ENCODE peak calls at places on chromosomes 4 and X, in seven cellular contexts. R is CD4-positive, CD25-positive, alpha-beta regulatory T cell; S is fibroblast of villous mesenchyme; Y is right atrium auricular region; C is neuronal stem cell; K is transverse colon; Q is sigmoid colon. P is an unnamed sample.

GRCh38 chr4:122669911-122670738 is 49.3 kb upstream of the IL21 start:
- DNase-seq in R (no peak), S (no peak), Y (no peak), C (no peak), K (no peak), Q (no peak), P (peak)

GRCh38 chr4:43014266-43014665 is 121.8 kb downstream of the GRXCR1 start:
- DNase-seq in R (no peak), S (no peak), Y (no peak), C (no peak), K (no peak), Q (no peak), P (no peak)

GRCh38 chr4:127256500-127256899 is 376.3 kb upstream of the INTU start:
- DNase-seq in R (no peak), S (no peak), Y (no peak), C (no peak), K (no peak), Q (no peak), P (no peak)

GRCh38 chr4:95898226-95898625 is 58.3 kb downstream of the PDHA2 start:
- DNase-seq in R (no peak), S (no peak), Y (no peak), C (no peak), K (no peak), Q (no peak), P (no peak)

GRCh38 chrX:38774249-38774648 is 27.0 kb upstream of the MID1IP1 start:
- DNase-seq in R (no peak), S (no peak), Y (no peak), C (no peak), K (no peak), Q (no peak), P (no peak)

GRCh38 chrX:150771116-150771515 is 77.9 kb downstream of the MTMR1 start:
- DNase-seq in R (no peak), S (no peak), Y (no peak), C (no peak), K (no peak), Q (no peak), P (peak)

GRCh38 chr4:122453384-122454000 is 3.0 kb downstream of the IL2 start:
- DNase-seq in R (no peak), S (no peak), Y (no peak), C (no peak), K (no peak), Q (no peak), P (no peak)

GRCh38 chr4:56414135-56414675 is 21.2 kb downstream of the PPAT start:
- DNase-seq in R (no peak), S (peak), Y (no peak), C (no peak), K (no peak), Q (no peak), P (no peak)

GRCh38 chr4:83170952-83171399 is 56.4 kb upstream of the PLAC8 start:
- DNase-seq in R (no peak), S (no peak), Y (no peak), C (no peak), K (no peak), Q (no peak), P (no peak)

GRCh38 chrX:7155163-7155562 is 7.2 kb upstream of the PUDP start:
- DNase-seq in R (no peak), S (no peak), Y (no peak), C (no peak), K (no peak), Q (no peak), P (no peak)

GRCh38 chrX:47217121-47217851 is 1.2 kb upstream of the CDK16 start:
- DNase-seq in R (no peak), S (peak), Y (no peak), C (no peak), K (no peak), Q (peak), P (peak)

GRCh38 chr4:47646372-47646771 is 161.3 kb downstream of the ATP10D start:
- DNase-seq in R (no peak), S (no peak), Y (no peak), C (no peak), K (no peak), Q (no peak), P (no peak)

GRCh38 chr4:8347660-8348059 is 78.1 kb downstream of the HTRA3 start:
- DNase-seq in R (no peak), S (no peak), Y (no peak), C (no peak), K (peak), Q (peak), P (no peak)

GRCh38 chrX:137945470-137945869 is 379.5 kb downstream of the ZIC3 start:
- DNase-seq in R (no peak), S (no peak), Y (no peak), C (no peak), K (no peak), Q (no peak), P (no peak)

GRCh38 chr4:101232074-101232776 is 115.1 kb downstream of the PPP3CA start:
- DNase-seq in R (no peak), S (peak), Y (no peak), C (no peak), K (no peak), Q (no peak), P (no peak)

GRCh38 chr4:7894098-7894676 is 45.5 kb downstream of the AFAP1 start:
- DNase-seq in R (no peak), S (no peak), Y (no peak), C (no peak), K (no peak), Q (no peak), P (no peak)

GRCh38 chrX:1105671-1106419 is 106.6 kb downstream of the CRLF2 start:
- DNase-seq in R (no peak), S (no peak), Y (no peak), C (no peak), K (no peak), Q (no peak), P (no peak)

GRCh38 chr4:11842620-11843263 is 414.0 kb upstream of the HS3ST1 start:
- DNase-seq in R (no peak), S (no peak), Y (no peak), C (no peak), K (no peak), Q (no peak), P (no peak)

GRCh38 chrX:118356154-118356701 is 10.3 kb downstream of the WDR44 start:
- DNase-seq in R (no peak), S (no peak), Y (no peak), C (no peak), K (no peak), Q (no peak), P (no peak)

GRCh38 chr4:170009291-170009690 is 16.9 kb downstream of the MFAP3L start:
- DNase-seq in R (no peak), S (no peak), Y (no peak), C (no peak), K (no peak), Q (no peak), P (no peak)

GRCh38 chr4:101835121-101835904 is 44.8 kb downstream of the BANK1 start:
- DNase-seq in R (no peak), S (peak), Y (no peak), C (no peak), K (no peak), Q (peak), P (no peak)

GRCh38 chr4:4860803-4861591 is 1.5 kb downstream of the MSX1 start:
- DNase-seq in R (no peak), S (peak), Y (no peak), C (no peak), K (no peak), Q (no peak), P (peak)

GRCh38 chr4:19969492-19969891 is 282.2 kb upstream of the SLIT2 start:
- DNase-seq in R (no peak), S (peak), Y (no peak), C (no peak), K (no peak), Q (no peak), P (no peak)

GRCh38 chr4:145909331-145909730 is 29.3 kb downstream of the ZNF827 start:
- DNase-seq in R (no peak), S (peak), Y (peak), C (peak), K (peak), Q (peak), P (peak)

GRCh38 chrX:134603806-134604700 is 54.2 kb downstream of the PLAC1 start:
- DNase-seq in R (no peak), S (peak), Y (no peak), C (no peak), K (no peak), Q (no peak), P (no peak)

GRCh38 chr4:168716411-168717129 is 219.7 kb downstream of the PALLD start:
- DNase-seq in R (no peak), S (peak), Y (no peak), C (no peak), K (no peak), Q (no peak), P (no peak)

GRCh38 chr4:85829276-85830051 is 354.5 kb downstream of the ARHGAP24 start:
- DNase-seq in R (no peak), S (peak), Y (no peak), C (no peak), K (no peak), Q (no peak), P (no peak)

GRCh38 chr4:85831647-85832046 is 356.7 kb downstream of the ARHGAP24 start:
- DNase-seq in R (no peak), S (no peak), Y (no peak), C (no peak), K (no peak), Q (no peak), P (peak)

GRCh38 chr4:85824166-85824945 is 349.4 kb downstream of the ARHGAP24 start:
- DNase-seq in R (no peak), S (no peak), Y (no peak), C (no peak), K (no peak), Q (no peak), P (no peak)

GRCh38 chr4:85825937-85826678 is 351.2 kb downstream of the ARHGAP24 start:
- DNase-seq in R (no peak), S (peak), Y (no peak), C (peak), K (peak), Q (no peak), P (no peak)

DNA sequence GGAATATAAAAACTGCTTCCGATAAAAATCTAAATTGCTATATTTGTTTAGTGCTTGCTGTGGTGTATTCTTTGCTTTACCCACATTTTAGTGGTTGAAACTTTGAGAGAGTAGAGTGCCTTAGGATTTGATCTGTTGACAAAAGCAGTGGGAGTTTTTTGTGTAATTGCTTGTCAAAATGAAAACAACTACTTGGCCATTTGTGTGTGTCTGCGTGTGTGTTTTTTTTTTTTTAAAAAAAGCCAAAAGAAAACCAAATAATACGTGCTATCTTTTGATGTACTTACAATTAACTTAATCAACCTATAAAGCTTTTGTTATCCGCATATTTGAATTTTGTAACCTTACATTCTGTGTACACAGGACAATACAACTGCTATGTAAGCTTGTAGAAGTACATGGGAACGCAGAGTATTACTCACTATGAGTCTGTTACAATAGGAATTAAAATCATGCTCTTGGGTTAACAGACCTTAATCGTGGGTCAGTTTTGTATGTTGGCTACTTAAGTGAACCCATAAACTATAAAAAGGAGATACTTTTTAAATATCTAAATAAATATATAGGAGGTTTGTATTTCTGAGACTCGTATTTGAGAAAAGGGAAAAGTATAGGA is 353.5 kb downstream of the ARHGAP24 start:
- DNase-seq in R (no peak), S (peak), Y (no peak), C (no peak), K (no peak), Q (no peak), P (no peak)
- H3K4me3 ChIP-seq in R (no peak), S (peak), Y (no peak), C (no peak), K (no peak), Q (no peak), P (peak)

GRCh38 chr4:39067031-39067430 is 5.0 kb downstream of the KLHL5 start:
- DNase-seq in R (no peak), S (no peak), Y (no peak), C (no peak), K (no peak), Q (no peak), P (no peak)

GRCh38 chr4:39066371-39066770 is 4.3 kb downstream of the KLHL5 start:
- DNase-seq in R (no peak), S (peak), Y (no peak), C (no peak), K (no peak), Q (no peak), P (no peak)

GRCh38 chr4:39061450-39061849 is 582 bp upstream of the KLHL5 start:
- DNase-seq in R (no peak), S (no peak), Y (no peak), C (no peak), K (no peak), Q (no peak), P (no peak)

GRCh38 chr4:39062499-39062898 is 467 bp downstream of the KLHL5 start:
- DNase-seq in R (no peak), S (peak), Y (no peak), C (no peak), K (no peak), Q (no peak), P (no peak)

DNA sequence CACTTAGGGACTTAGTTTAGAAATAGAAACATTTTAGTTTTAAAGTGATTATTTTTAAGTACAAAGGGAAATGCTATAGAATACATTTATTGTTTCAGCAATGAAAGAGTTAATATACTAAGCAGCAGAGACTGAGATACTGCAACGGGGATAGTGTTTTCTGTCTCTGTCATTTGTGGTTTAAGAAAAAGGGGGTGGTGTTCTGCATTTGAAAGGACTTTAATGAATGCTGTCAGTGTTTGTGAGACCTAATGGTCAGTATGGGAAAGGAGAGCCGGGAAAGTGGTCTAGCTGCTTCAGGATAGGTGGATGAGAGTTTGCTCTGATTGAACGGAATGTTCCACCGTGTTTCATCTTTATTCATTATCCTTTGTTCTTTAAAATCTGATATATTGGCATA is at the start of gene KLHL5:
- DNase-seq in R (no peak), S (peak), Y (no peak), C (peak), K (no peak), Q (no peak), P (no peak)
- H3K4me3 ChIP-seq in R (no peak), S (no peak), Y (no peak), C (peak), K (no peak), Q (no peak), P (no peak)

GRCh38 chrX:154526901-154527675 is 11.1 kb upstream of the FAM3A start:
- DNase-seq in R (peak), S (peak), Y (peak), C (peak), K (peak), Q (peak), P (peak)
- H3K4me3 ChIP-seq in R (no peak), S (peak), Y (no peak), C (no peak), K (no peak), Q (peak), P (peak)

GRCh38 chr4:158644341-158644740 is 27.3 kb downstream of the C4orf46 start:
- DNase-seq in R (no peak), S (no peak), Y (no peak), C (no peak), K (no peak), Q (no peak), P (no peak)
- H3K4me3 ChIP-seq in R (no peak), S (no peak), Y (no peak), C (no peak), K (no peak), Q (no peak), P (no peak)

DNA sequence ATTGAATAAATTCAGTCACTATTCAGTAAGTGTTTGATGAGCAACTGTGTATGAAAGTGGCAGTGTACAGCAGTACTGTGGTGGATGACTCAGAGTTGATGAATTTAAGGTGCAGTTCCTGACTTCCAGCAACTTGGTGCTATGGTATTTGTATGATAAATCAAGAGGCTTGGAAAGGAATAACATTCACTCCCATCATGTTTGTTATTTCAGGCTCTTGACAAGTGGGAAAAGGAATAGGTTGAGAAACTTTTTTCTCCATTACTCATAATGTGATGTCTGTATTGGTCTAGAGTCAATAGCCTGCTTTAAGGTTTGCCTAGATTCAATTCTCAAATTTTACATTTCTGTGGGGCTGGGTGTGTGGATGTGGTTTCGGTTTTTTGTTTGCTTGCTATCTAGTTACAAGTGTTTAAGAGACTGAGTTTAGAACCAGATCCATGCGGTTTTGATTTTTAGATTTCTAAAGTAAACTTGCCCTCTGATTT is 35.1 kb upstream of the CYP2U1 start:
- DNase-seq in R (no peak), S (peak), Y (no peak), C (no peak), K (no peak), Q (no peak), P (no peak)
- H3K4me3 ChIP-seq in R (no peak), S (peak), Y (no peak), C (no peak), K (no peak), Q (no peak), P (no peak)

GRCh38 chr4:38987491-38987890 is 44.7 kb downstream of the TMEM156 start:
- DNase-seq in R (no peak), S (no peak), Y (no peak), C (no peak), K (no peak), Q (no peak), P (no peak)
- H3K4me3 ChIP-seq in R (peak), S (no peak), Y (no peak), C (no peak), K (no peak), Q (no peak), P (no peak)

GRCh38 chr4:176792348-176793059 is at the start of gene VEGFC:
- DNase-seq in R (no peak), S (peak), Y (no peak), C (peak), K (peak), Q (peak), P (peak)
- H3K4me3 ChIP-seq in R (no peak), S (peak), Y (peak), C (peak), K (peak), Q (peak), P (peak)

GRCh38 chr4:98663226-98664006 is 5.0 kb upstream of the TSPAN5 start:
- DNase-seq in R (peak), S (no peak), Y (no peak), C (no peak), K (peak), Q (no peak), P (no peak)
- H3K4me3 ChIP-seq in R (peak), S (no peak), Y (no peak), C (no peak), K (no peak), Q (no peak), P (no peak)

DNA sequence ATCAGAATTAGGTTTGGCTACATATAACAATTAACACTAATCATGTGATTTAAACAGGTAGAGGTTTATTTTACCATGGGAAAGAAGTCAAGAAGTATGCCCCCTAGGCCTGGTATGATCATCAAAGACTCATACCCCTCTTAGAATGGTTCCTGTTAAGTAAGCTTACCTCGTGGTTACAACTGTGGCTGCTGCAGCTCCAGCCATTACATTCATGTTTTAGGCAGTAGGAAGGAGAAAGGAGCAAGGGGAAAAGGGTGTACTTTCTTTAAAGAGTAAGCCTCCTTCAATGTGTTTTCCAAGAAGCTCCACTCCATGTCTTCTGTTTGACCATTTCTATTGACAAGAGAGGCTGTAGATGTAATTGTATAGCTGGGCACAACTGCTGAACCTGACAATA is 94.9 kb upstream of the GATB start:
- DNase-seq in R (no peak), S (no peak), Y (no peak), C (no peak), K (no peak), Q (no peak), P (no peak)
- H3K4me3 ChIP-seq in R (no peak), S (no peak), Y (no peak), C (no peak), K (no peak), Q (no peak), P (no peak)

GRCh38 chr4:68987007-68987406 is 35.4 kb upstream of the UGT2A3 start:
- DNase-seq in R (no peak), S (no peak), Y (no peak), C (no peak), K (no peak), Q (no peak), P (no peak)
- H3K4me3 ChIP-seq in R (no peak), S (no peak), Y (no peak), C (no peak), K (no peak), Q (no peak), P (no peak)